ENCODE peak calls at places on chromosomes 2 and 18, in eight cellular contexts. One of them, this sample, is unnamed.

GRCh38 chr2:72934683-72935610 is 17.6 kb downstream of the EMX1 start:
- DNase-seq in H54: no peak
- DNase-seq in stimulated activated CD4-positive, alpha-beta T cell treated with anti-CD3 and anti-CD28 coated beads, Interleukin-1b, Interleukin-23, amount 100 ng/mL, for 48 hours: no peak
- DNase-seq in GOT3: no peak
- DNase-seq in hepatic stellate cell: no peak
- DNase-seq in NCI-H1105: no peak
- DNase-seq in NAMALWA: peak; percentile 32
- DNase-seq in effector memory CD8-positive, alpha-beta T cell: no peak
- DNase-seq in this sample: no peak

GRCh38 chr2:37526323-37526722 is 145.1 kb downstream of the CDC42EP3 start:
- DNase-seq in H54: no peak
- DNase-seq in stimulated activated CD4-positive, alpha-beta T cell treated with anti-CD3 and anti-CD28 coated beads, Interleukin-1b, Interleukin-23, amount 100 ng/mL, for 48 hours: no peak
- DNase-seq in GOT3: no peak
- DNase-seq in hepatic stellate cell: no peak
- DNase-seq in NCI-H1105: no peak
- DNase-seq in NAMALWA: peak; percentile 69
- DNase-seq in effector memory CD8-positive, alpha-beta T cell: no peak
- DNase-seq in this sample: no peak

GRCh38 chr18:22817844-22818243 is 115.3 kb upstream of the RBBP8 start:
- DNase-seq in H54: no peak
- DNase-seq in stimulated activated CD4-positive, alpha-beta T cell treated with anti-CD3 and anti-CD28 coated beads, Interleukin-1b, Interleukin-23, amount 100 ng/mL, for 48 hours: no peak
- DNase-seq in GOT3: no peak
- DNase-seq in hepatic stellate cell: no peak
- DNase-seq in NCI-H1105: no peak
- DNase-seq in NAMALWA: no peak
- DNase-seq in effector memory CD8-positive, alpha-beta T cell: no peak
- DNase-seq in this sample: no peak

GRCh38 chr2:66488946-66489345 is 54.0 kb downstream of the MEIS1 start:
- DNase-seq in H54: no peak
- DNase-seq in stimulated activated CD4-positive, alpha-beta T cell treated with anti-CD3 and anti-CD28 coated beads, Interleukin-1b, Interleukin-23, amount 100 ng/mL, for 48 hours: no peak
- DNase-seq in GOT3: no peak
- DNase-seq in hepatic stellate cell: no peak
- DNase-seq in NCI-H1105: no peak
- DNase-seq in NAMALWA: no peak
- DNase-seq in effector memory CD8-positive, alpha-beta T cell: no peak
- DNase-seq in this sample: no peak

GRCh38 chr2:122255924-122256323 is 500.5 kb downstream of the TSN start:
- DNase-seq in H54: no peak
- DNase-seq in stimulated activated CD4-positive, alpha-beta T cell treated with anti-CD3 and anti-CD28 coated beads, Interleukin-1b, Interleukin-23, amount 100 ng/mL, for 48 hours: no peak
- DNase-seq in GOT3: no peak
- DNase-seq in hepatic stellate cell: no peak
- DNase-seq in NCI-H1105: no peak
- DNase-seq in NAMALWA: no peak
- DNase-seq in effector memory CD8-positive, alpha-beta T cell: no peak
- DNase-seq in this sample: no peak

GRCh38 chr2:39712953-39713352 is 47.2 kb downstream of the TMEM178A start:
- DNase-seq in H54: no peak
- DNase-seq in stimulated activated CD4-positive, alpha-beta T cell treated with anti-CD3 and anti-CD28 coated beads, Interleukin-1b, Interleukin-23, amount 100 ng/mL, for 48 hours: no peak
- DNase-seq in GOT3: no peak
- DNase-seq in hepatic stellate cell: no peak
- DNase-seq in NCI-H1105: no peak
- DNase-seq in NAMALWA: no peak
- DNase-seq in effector memory CD8-positive, alpha-beta T cell: no peak
- DNase-seq in this sample: no peak

GRCh38 chr2:118310016-118310877 is 222.0 kb downstream of the INSIG2 start:
- DNase-seq in H54: no peak
- DNase-seq in stimulated activated CD4-positive, alpha-beta T cell treated with anti-CD3 and anti-CD28 coated beads, Interleukin-1b, Interleukin-23, amount 100 ng/mL, for 48 hours: peak; percentile 63
- DNase-seq in GOT3: no peak
- DNase-seq in hepatic stellate cell: peak; percentile 8
- DNase-seq in NCI-H1105: peak; percentile 41
- DNase-seq in NAMALWA: no peak
- DNase-seq in effector memory CD8-positive, alpha-beta T cell: peak; percentile 42
- DNase-seq in this sample: peak; percentile 73

GRCh38 chr2:158464426-158465281 is 7.9 kb downstream of the PKP4 start:
- DNase-seq in H54: no peak
- DNase-seq in stimulated activated CD4-positive, alpha-beta T cell treated with anti-CD3 and anti-CD28 coated beads, Interleukin-1b, Interleukin-23, amount 100 ng/mL, for 48 hours: no peak
- DNase-seq in GOT3: no peak
- DNase-seq in hepatic stellate cell: no peak
- DNase-seq in NCI-H1105: no peak
- DNase-seq in NAMALWA: peak; percentile 56
- DNase-seq in effector memory CD8-positive, alpha-beta T cell: no peak
- DNase-seq in this sample: peak; percentile 18

GRCh38 chr18:45638544-45638943 is 23.3 kb downstream of the SLC14A2 start:
- DNase-seq in H54: no peak
- DNase-seq in stimulated activated CD4-positive, alpha-beta T cell treated with anti-CD3 and anti-CD28 coated beads, Interleukin-1b, Interleukin-23, amount 100 ng/mL, for 48 hours: no peak
- DNase-seq in GOT3: no peak
- DNase-seq in hepatic stellate cell: no peak
- DNase-seq in NCI-H1105: no peak
- DNase-seq in NAMALWA: no peak
- DNase-seq in effector memory CD8-positive, alpha-beta T cell: no peak
- DNase-seq in this sample: no peak

GRCh38 chr2:127193164-127193947 is 26.7 kb downstream of the CYP27C1 start:
- DNase-seq in H54: no peak
- DNase-seq in stimulated activated CD4-positive, alpha-beta T cell treated with anti-CD3 and anti-CD28 coated beads, Interleukin-1b, Interleukin-23, amount 100 ng/mL, for 48 hours: no peak
- DNase-seq in GOT3: no peak
- DNase-seq in hepatic stellate cell: peak; percentile 63
- DNase-seq in NCI-H1105: no peak
- DNase-seq in NAMALWA: no peak
- DNase-seq in effector memory CD8-positive, alpha-beta T cell: no peak
- DNase-seq in this sample: no peak

GRCh38 chr2:203732953-203733510 is 26.6 kb downstream of the CD28 start:
- DNase-seq in H54: no peak
- DNase-seq in stimulated activated CD4-positive, alpha-beta T cell treated with anti-CD3 and anti-CD28 coated beads, Interleukin-1b, Interleukin-23, amount 100 ng/mL, for 48 hours: no peak
- DNase-seq in GOT3: no peak
- DNase-seq in hepatic stellate cell: no peak
- DNase-seq in NCI-H1105: no peak
- DNase-seq in NAMALWA: no peak
- DNase-seq in effector memory CD8-positive, alpha-beta T cell: no peak
- DNase-seq in this sample: no peak

GRCh38 chr18:4750392-4751346 is 295.6 kb upstream of the DLGAP1 start:
- DNase-seq in H54: no peak
- DNase-seq in stimulated activated CD4-positive, alpha-beta T cell treated with anti-CD3 and anti-CD28 coated beads, Interleukin-1b, Interleukin-23, amount 100 ng/mL, for 48 hours: no peak
- DNase-seq in GOT3: no peak
- DNase-seq in hepatic stellate cell: no peak
- DNase-seq in NCI-H1105: no peak
- DNase-seq in NAMALWA: no peak
- DNase-seq in effector memory CD8-positive, alpha-beta T cell: no peak
- DNase-seq in this sample: no peak

GRCh38 chr2:40244251-40245010 is 207.5 kb downstream of the SLC8A1 start:
- DNase-seq in H54: peak; percentile 29
- DNase-seq in stimulated activated CD4-positive, alpha-beta T cell treated with anti-CD3 and anti-CD28 coated beads, Interleukin-1b, Interleukin-23, amount 100 ng/mL, for 48 hours: peak; percentile 2
- DNase-seq in GOT3: no peak
- DNase-seq in hepatic stellate cell: peak; percentile 38
- DNase-seq in NCI-H1105: no peak
- DNase-seq in NAMALWA: peak; percentile 64
- DNase-seq in effector memory CD8-positive, alpha-beta T cell: no peak
- DNase-seq in this sample: no peak

GRCh38 chr2:218782529-218782845 is 540 bp downstream of the CYP27A1 start:
- DNase-seq in H54: no peak
- DNase-seq in stimulated activated CD4-positive, alpha-beta T cell treated with anti-CD3 and anti-CD28 coated beads, Interleukin-1b, Interleukin-23, amount 100 ng/mL, for 48 hours: no peak
- DNase-seq in GOT3: no peak
- DNase-seq in hepatic stellate cell: no peak
- DNase-seq in NCI-H1105: no peak
- DNase-seq in NAMALWA: no peak
- DNase-seq in effector memory CD8-positive, alpha-beta T cell: no peak
- DNase-seq in this sample: no peak

GRCh38 chr2:45892757-45893156 is 241.3 kb downstream of the PRKCE start:
- DNase-seq in H54: no peak
- DNase-seq in stimulated activated CD4-positive, alpha-beta T cell treated with anti-CD3 and anti-CD28 coated beads, Interleukin-1b, Interleukin-23, amount 100 ng/mL, for 48 hours: no peak
- DNase-seq in GOT3: no peak
- DNase-seq in hepatic stellate cell: no peak
- DNase-seq in NCI-H1105: no peak
- DNase-seq in NAMALWA: no peak
- DNase-seq in effector memory CD8-positive, alpha-beta T cell: no peak
- DNase-seq in this sample: no peak

GRCh38 chr2:237058423-237058822 is 27.3 kb upstream of the COPS8 start:
- DNase-seq in H54: no peak
- DNase-seq in stimulated activated CD4-positive, alpha-beta T cell treated with anti-CD3 and anti-CD28 coated beads, Interleukin-1b, Interleukin-23, amount 100 ng/mL, for 48 hours: no peak
- DNase-seq in GOT3: no peak
- DNase-seq in hepatic stellate cell: no peak
- DNase-seq in NCI-H1105: no peak
- DNase-seq in NAMALWA: peak; percentile 49
- DNase-seq in effector memory CD8-positive, alpha-beta T cell: no peak
- DNase-seq in this sample: no peak

GRCh38 chr2:71746946-71747501 is 293.7 kb downstream of the DYSF start:
- DNase-seq in H54: peak; percentile 53
- DNase-seq in stimulated activated CD4-positive, alpha-beta T cell treated with anti-CD3 and anti-CD28 coated beads, Interleukin-1b, Interleukin-23, amount 100 ng/mL, for 48 hours: no peak
- DNase-seq in GOT3: no peak
- DNase-seq in hepatic stellate cell: no peak
- DNase-seq in NCI-H1105: no peak
- DNase-seq in NAMALWA: no peak
- DNase-seq in effector memory CD8-positive, alpha-beta T cell: no peak
- DNase-seq in this sample: no peak